ENCODE peak calls at places on chromosomes 7 and 10, in six cellular contexts. V is MM.1S, O is neural progenitor cell, Y is hepatocyte, E is HCT116, P is OCI-LY7. I is an unnamed sample.

GRCh38 chr7:134703781-134704180 is 57.1 kb downstream of the BPGM start:
- DNase-seq in V (no peak), Y (no peak), P (no peak), E (no peak), O (no peak), I (no peak)

GRCh38 chr10:95308389-95309302 is 17.8 kb upstream of the PDLIM1 start:
- DNase-seq in E (peak), Y (peak), P (no peak), V (no peak), O (peak), I (no peak)

GRCh38 chr10:76036410-76036940 is 605.1 kb downstream of the LRMDA start:
- DNase-seq in Y (peak), P (peak), O (peak), V (peak), E (peak), I (peak)

GRCh38 chr7:37336259-37336658 is 112.4 kb downstream of the ELMO1 start:
- DNase-seq in E (no peak), Y (no peak), P (peak), V (peak), O (no peak), I (no peak)

GRCh38 chr7:42972703-42973500 is 40.7 kb downstream of the MRPL32 start:
- DNase-seq in O (no peak), V (no peak), E (no peak), Y (peak), P (peak), I (peak)

GRCh38 chr10:110802551-110803238 is 69.0 kb upstream of the PDCD4 start:
- DNase-seq in Y (peak), E (no peak), O (no peak), P (peak), V (peak), I (no peak)

GRCh38 chr10:13163859-13164258 is 2.5 kb downstream of the MCM10 start:
- DNase-seq in V (no peak), O (no peak), P (no peak), E (no peak), Y (no peak), I (no peak)

GRCh38 chr7:143289421-143289820 is 1.3 kb downstream of the CASP2 start:
- DNase-seq in Y (no peak), E (no peak), P (peak), O (no peak), V (no peak), I (no peak)

GRCh38 chr7:114645451-114645850 is 230.8 kb downstream of the FOXP2 start:
- DNase-seq in V (no peak), E (no peak), O (peak), P (no peak), Y (no peak), I (no peak)

GRCh38 chr10:16887565-16887964 is 70.3 kb upstream of the RSU1 start:
- DNase-seq in Y (no peak), E (no peak), V (no peak), P (no peak), O (no peak), I (peak)

GRCh38 chr10:16893664-16894063 is 76.4 kb upstream of the RSU1 start:
- DNase-seq in P (no peak), Y (no peak), O (no peak), E (no peak), V (no peak), I (no peak)

GRCh38 chr10:16890691-16891090 is 73.5 kb upstream of the RSU1 start:
- DNase-seq in O (no peak), P (no peak), V (no peak), E (no peak), Y (no peak), I (no peak)

GRCh38 chr10:16894834-16895233 is 77.6 kb upstream of the RSU1 start:
- DNase-seq in Y (no peak), V (no peak), O (no peak), E (no peak), P (no peak), I (no peak)

DNA sequence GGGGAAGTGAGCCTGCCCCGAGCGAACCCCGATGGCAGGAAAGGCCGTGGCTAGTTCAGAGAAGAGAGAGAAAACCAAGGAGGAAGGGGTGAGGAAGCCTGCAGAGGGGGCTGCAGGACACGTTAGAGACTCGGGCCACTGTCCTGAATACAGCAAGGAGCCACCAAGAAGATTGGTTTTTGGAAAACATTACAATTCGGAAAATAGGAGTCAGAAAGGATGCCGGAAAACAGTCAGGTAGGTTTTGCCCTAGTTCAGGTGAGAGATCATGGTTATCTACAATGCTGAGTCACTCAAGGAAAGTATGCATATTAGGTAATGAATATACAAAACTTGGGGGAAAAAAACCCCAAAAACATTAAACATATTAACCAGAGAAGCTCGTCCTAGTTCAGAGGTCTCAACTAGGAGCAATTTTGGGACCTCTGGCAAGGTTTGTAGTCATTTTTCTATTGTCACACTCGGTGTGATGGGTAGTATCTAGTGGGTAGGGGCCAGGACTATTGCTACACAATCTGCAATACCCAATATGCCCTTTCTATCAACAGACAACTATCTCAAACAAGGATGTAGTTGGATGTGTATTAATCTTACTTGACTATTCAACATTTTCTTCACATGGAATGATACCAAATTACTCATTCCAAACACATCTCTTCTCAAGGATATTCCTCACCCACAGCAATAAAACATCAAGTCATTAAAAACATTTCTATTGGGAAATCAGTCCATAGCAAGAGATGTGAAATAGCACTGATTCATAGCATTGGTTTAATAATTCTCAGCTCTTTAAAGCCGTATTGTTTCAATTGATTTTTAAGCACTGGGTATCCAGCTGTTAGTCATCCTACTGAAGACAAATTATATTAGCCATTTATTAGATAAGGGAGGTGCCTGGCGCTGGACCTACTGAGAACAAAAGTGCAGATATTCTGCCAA is 74.4 kb upstream of the RSU1 start:
- DNase-seq in E (peak), O (peak), V (no peak), P (no peak), Y (peak), I (peak)
- TF ChIP-seq EZH2phosphoT487 in E (no peak), O (no peak), V (no peak), P (no peak), Y (no peak), I (no peak)

GRCh38 chr7:1807821-1808600 is 137.9 kb downstream of the ELFN1 start:
- DNase-seq in P (no peak), E (no peak), Y (no peak), V (no peak), O (no peak), I (no peak)
- TF ChIP-seq EZH2phosphoT487 in P (no peak), E (no peak), Y (no peak), V (no peak), O (no peak), I (no peak)

DNA sequence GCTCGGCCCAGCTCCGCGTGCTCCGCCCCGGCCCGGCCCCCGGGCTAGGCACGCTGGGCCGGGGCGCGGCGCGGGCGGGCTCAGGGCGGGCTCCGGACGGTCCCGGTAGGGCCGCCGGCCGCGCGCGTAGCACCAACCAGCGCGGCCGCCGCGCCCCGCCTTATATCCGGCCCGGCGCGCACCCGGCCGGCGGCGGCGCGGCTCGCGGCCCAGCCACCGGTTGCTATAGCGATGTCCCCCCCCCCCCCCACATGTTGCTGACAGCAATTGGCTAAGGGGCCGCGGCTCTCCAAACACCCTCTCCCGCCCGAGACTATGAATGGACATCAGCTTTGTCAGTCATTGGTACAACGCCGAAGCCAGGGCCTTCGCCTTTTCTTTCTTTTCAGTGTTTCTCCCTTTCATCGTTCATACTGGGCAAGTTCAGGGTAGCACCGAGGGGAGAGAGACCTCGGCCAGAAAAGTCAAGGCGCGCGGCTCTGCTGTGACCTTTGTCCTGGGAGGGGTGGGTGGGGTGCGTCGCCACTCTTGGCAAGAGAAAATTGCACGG is 354.1 kb downstream of the DNAJB6 start:
- DNase-seq in P (no peak), O (peak), V (no peak), Y (no peak), E (peak), I (peak)
- TF ChIP-seq EZH2phosphoT487 in P (no peak), O (no peak), V (no peak), Y (no peak), E (no peak), I (no peak)

DNA sequence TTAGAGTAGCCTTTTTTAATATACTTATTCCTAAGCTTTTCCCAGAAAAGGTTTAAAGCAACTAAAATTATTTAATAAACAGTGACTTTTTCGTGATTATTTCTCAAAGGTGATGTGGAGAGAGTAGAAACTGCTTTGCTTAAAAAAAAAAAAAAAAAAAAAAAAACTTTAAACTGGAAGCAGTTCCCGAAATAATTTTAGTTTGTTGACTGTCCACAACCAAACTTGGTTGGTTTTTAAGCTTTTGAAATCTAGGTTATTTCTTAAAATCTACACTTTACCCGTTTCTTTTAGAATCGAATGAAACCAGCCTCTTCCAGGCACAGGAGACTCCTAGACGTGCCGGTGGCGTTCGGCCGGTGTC is 7.2 kb downstream of the SKAP2 start:
- DNase-seq in O (no peak), V (no peak), Y (no peak), P (no peak), E (no peak), I (no peak)
- TF ChIP-seq EZH2phosphoT487 in O (no peak), V (no peak), Y (no peak), P (no peak), E (no peak), I (no peak)

DNA sequence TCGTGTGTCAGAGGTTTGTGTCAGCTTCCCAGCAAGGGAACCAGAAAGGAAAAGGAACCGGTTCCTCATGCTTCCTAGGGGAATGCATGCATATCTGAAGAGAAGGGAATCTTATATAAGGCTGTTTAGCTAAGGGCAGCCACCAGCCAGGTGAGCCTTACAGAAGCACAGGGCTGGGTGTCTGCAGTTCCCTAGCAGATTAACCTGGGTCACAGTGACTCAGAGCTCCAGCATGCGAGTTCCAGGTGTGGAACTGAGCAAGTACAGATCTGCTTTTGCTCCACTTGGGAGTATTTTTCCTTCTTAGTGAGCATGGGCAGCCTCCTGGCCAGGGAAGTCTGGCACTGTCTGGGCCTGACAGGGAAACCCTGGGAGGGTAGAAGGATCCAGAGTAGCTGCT is 957 bp upstream of the ANKRD2 start:
- DNase-seq in E (no peak), O (no peak), Y (peak), P (no peak), V (no peak), I (no peak)
- TF ChIP-seq EZH2phosphoT487 in E (no peak), O (no peak), Y (no peak), P (no peak), V (no peak), I (no peak)

I was measured in SK-N-SH.